ENCODE peak calls at places on chromosomes 6 and 20, in four cellular contexts. U is lower lobe of right lung, B is psoas muscle, Y is HCT116. S is an unnamed sample. For H3K9me3, the result is how much of the 10 kb centered on the place peaks cover.

GRCh38 chr6:373773-374724 is 17.5 kb upstream of the IRF4 start:
- ATAC-seq in U (peak), B (no peak), Y (no peak), S (no peak)

GRCh38 chr20:21505810-21506530 is 7.9 kb downstream of the NKX2-2 start:
- ATAC-seq in U (peak), B (peak), Y (peak), S (peak)

GRCh38 chr6:90127589-90127988 is 169.1 kb downstream of the BACH2 start:
- ATAC-seq in U (no peak), B (no peak), Y (no peak), S (no peak)

GRCh38 chr20:44648068-44648467 is 3.4 kb downstream of the ADA start:
- ATAC-seq in U (no peak), B (no peak), Y (no peak), S (no peak)

GRCh38 chr6:37259191-37259590 is 1.2 kb upstream of the TMEM217 start:
- ATAC-seq in U (no peak), B (no peak), Y (no peak), S (no peak)

GRCh38 chr20:57941572-57942381 is 232.0 kb upstream of the PMEPA1 start:
- ATAC-seq in U (no peak), B (peak), Y (no peak), S (peak)

GRCh38 chr6:53335224-53335994 is 13.3 kb downstream of the ELOVL5 start:
- ATAC-seq in U (peak), B (no peak), Y (no peak), S (no peak)

GRCh38 chr6:105042648-105043047 is 85.7 kb downstream of the LIN28B start:
- ATAC-seq in U (no peak), B (no peak), Y (no peak), S (no peak)

GRCh38 chr6:27593200-27593818 is 120.4 kb upstream of the ZNF184 start:
- ATAC-seq in U (no peak), B (no peak), Y (no peak), S (no peak)

GRCh38 chr6:45421700-45422540 is 44.2 kb upstream of the SUPT3H start:
- ATAC-seq in U (peak), B (peak), Y (peak), S (peak)

GRCh38 chr20:17614176-17614811 is 44.4 kb downstream of the DSTN start:
- ATAC-seq in U (no peak), B (no peak), Y (no peak), S (peak)

GRCh38 chr6:3309391-3310050 is 50.8 kb downstream of the PSMG4 start:
- ATAC-seq in U (peak), B (peak), Y (no peak), S (no peak)

GRCh38 chr6:152461556-152461955 is 175.6 kb downstream of the SYNE1 start:
- ATAC-seq in U (no peak), B (no peak), Y (peak), S (no peak)

GRCh38 chr6:158185729-158186456 is 17.7 kb downstream of the GTF2H5 start:
- ATAC-seq in U (no peak), B (no peak), Y (no peak), S (no peak)

GRCh38 chr20:23568320-23569011 is at the start of gene CST9L:
- ATAC-seq in U (no peak), B (no peak), Y (no peak), S (no peak)

GRCh38 chr6:7672066-7673062 is 53.5 kb upstream of the BMP6 start:
- ATAC-seq in U (no peak), B (no peak), Y (peak), S (no peak)

GRCh38 chr6:154908723-154909122 is 86.4 kb upstream of the TIAM2 start:
- ATAC-seq in U (no peak), B (no peak), Y (no peak), S (no peak)

GRCh38 chr6:45436544-45437440 is 59.1 kb upstream of the SUPT3H start:
- ATAC-seq in U (peak), B (peak), Y (no peak), S (peak)

GRCh38 chr6:42366011-42366705 is 85.6 kb downstream of the TRERF1 start:
- ATAC-seq in U (no peak), B (no peak), Y (no peak), S (no peak)

GRCh38 chr6:90088009-90088408 is 193.7 kb downstream of the GJA10 start:
- ATAC-seq in U (peak), B (peak), Y (no peak), S (peak)

GRCh38 chr20:40678286-40678835 is 10.7 kb downstream of the MAFB start:
- ATAC-seq in U (no peak), B (no peak), Y (no peak), S (no peak)

GRCh38 chr6:159700970-159701369 is 7.9 kb upstream of the SOD2 start:
- ATAC-seq in U (no peak), B (peak), Y (no peak), S (no peak)

GRCh38 chr6:105746130-105746505 is 340.0 kb upstream of the PRDM1 start:
- ATAC-seq in U (no peak), B (no peak), Y (no peak), S (no peak)

GRCh38 chr6:5540375-5540774 is 279.1 kb downstream of the FARS2 start:
- ATAC-seq in U (no peak), B (no peak), Y (no peak), S (no peak)

GRCh38 chr6:6788394-6789020 is 200.0 kb downstream of the LY86 start:
- ATAC-seq in U (peak), B (peak), Y (peak), S (no peak)

GRCh38 chr6:166620478-166621113 is 6.5 kb downstream of the RPS6KA2 start:
- ATAC-seq in U (no peak), B (peak), Y (no peak), S (no peak)

GRCh38 chr20:36579996-36580545 is 6.7 kb downstream of the TGIF2 start:
- ATAC-seq in U (no peak), B (no peak), Y (no peak), S (no peak)

GRCh38 chr6:6234963-6235362 is 85.5 kb downstream of the F13A1 start:
- ATAC-seq in U (no peak), B (no peak), Y (no peak), S (no peak)

GRCh38 chr6:1574083-1574761 is 35.5 kb upstream of the FOXC1 start:
- ATAC-seq in U (no peak), B (no peak), Y (no peak), S (no peak)

GRCh38 chr6:140203611-140204553 is 829.4 kb upstream of the CITED2 start:
- ATAC-seq in U (no peak), B (no peak), Y (no peak), S (no peak)

GRCh38 chr20:41566896-41567527 is 51.2 kb downstream of the CHD6 start:
- ATAC-seq in U (no peak), B (no peak), Y (no peak), S (no peak)

GRCh38 chr6:14072084-14072483 is 45.5 kb upstream of the CD83 start:
- ATAC-seq in U (no peak), B (no peak), Y (no peak), S (no peak)

GRCh38 chr6:28774292-28775051 is 149.3 kb downstream of the TRIM27 start:
- ATAC-seq in U (no peak), B (no peak), Y (no peak), S (no peak)

GRCh38 chr6:130222775-130223174 is at the start of gene SAMD3:
- ATAC-seq in U (no peak), B (no peak), Y (no peak), S (no peak)

GRCh38 chr6:167782698-167783517 is 43.8 kb upstream of the AFDN start:
- ATAC-seq in U (no peak), B (no peak), Y (no peak), S (no peak)

GRCh38 chr6:78867020-78867369 is 356 bp upstream of the IRAK1BP1 start:
- ATAC-seq in U (peak), B (peak), Y (peak), S (peak)

GRCh38 chr6:16729183-16729696 is 32.0 kb downstream of the ATXN1 start:
- ATAC-seq in U (no peak), B (no peak), Y (peak), S (no peak)

GRCh38 chr6:33061987-33062386 is 11.5 kb downstream of the HLA-DPA1 start:
- ATAC-seq in U (peak), B (no peak), Y (no peak), S (no peak)

GRCh38 chr20:34458631-34459030 is 57.6 kb upstream of the DYNLRB1 start:
- ATAC-seq in U (no peak), B (no peak), Y (no peak), S (no peak)

GRCh38 chr6:71558974-71559373 is 270.4 kb downstream of the OGFRL1 start:
- ATAC-seq in U (no peak), B (no peak), Y (no peak), S (no peak)
- H3K9me3 ChIP-seq in U (under half), B (under half), Y (under half), S (under half)

GRCh38 chr6:65927141-65927540 is 220.1 kb upstream of the EYS start:
- ATAC-seq in U (no peak), B (no peak), Y (no peak), S (no peak)
- H3K4me3 ChIP-seq in U (no peak), B (no peak), Y (no peak), S (no peak)

DNA sequence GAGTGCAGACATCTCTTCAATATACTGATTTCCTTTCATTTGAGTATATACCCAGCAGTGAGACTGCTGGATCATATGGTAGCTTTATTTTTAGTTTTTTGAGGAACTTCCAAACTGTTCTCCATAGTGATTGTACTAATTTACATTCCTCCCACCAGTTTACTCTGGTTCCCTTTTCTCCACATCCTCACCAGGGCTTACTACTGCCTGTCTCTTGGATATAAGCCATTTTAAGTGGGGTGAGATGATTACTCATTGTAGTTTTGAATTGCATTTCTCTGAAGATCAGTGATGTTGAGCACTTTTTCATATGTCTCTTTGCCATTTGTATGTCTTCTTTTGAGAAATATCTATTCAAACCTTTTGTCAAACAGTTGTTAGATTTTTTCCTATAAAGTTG is 64.9 kb upstream of the HMGCLL1 start:
- ATAC-seq in U (no peak), B (no peak), Y (no peak), S (no peak)
- H3K9me3 ChIP-seq in U (under half), B (under half), Y (under half), S (under half)

DNA sequence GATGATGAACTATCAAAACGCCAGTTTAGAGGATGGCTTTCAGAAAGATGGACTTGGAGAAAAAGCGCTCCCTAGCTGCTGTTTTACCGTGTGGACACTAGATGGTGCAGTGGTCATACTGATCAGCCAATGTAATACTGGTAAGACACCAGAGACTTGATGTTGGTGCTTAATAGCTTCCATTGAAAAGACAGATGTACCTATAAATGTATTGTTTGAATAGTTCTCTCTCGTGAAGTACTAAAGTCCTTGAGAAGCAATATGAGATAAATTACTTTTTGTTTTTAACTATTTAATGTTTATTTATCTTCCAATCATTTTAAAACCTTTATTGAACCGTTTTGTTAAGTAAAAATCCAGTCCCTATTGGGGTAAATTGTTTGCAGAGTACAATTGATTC is 63.9 kb upstream of the FUCA2 start:
- ATAC-seq in U (peak), B (peak), Y (peak), S (peak)
- H3K4me3 ChIP-seq in U (no peak), B (no peak), Y (no peak), S (no peak)

GRCh38 chr6:22184371-22184770 is 112.5 kb downstream of the PRL start:
- ATAC-seq in U (no peak), B (no peak), Y (no peak), S (no peak)
- H3K9me3 ChIP-seq in U (under half), B (under half), Y (under half), S (under half)

DNA sequence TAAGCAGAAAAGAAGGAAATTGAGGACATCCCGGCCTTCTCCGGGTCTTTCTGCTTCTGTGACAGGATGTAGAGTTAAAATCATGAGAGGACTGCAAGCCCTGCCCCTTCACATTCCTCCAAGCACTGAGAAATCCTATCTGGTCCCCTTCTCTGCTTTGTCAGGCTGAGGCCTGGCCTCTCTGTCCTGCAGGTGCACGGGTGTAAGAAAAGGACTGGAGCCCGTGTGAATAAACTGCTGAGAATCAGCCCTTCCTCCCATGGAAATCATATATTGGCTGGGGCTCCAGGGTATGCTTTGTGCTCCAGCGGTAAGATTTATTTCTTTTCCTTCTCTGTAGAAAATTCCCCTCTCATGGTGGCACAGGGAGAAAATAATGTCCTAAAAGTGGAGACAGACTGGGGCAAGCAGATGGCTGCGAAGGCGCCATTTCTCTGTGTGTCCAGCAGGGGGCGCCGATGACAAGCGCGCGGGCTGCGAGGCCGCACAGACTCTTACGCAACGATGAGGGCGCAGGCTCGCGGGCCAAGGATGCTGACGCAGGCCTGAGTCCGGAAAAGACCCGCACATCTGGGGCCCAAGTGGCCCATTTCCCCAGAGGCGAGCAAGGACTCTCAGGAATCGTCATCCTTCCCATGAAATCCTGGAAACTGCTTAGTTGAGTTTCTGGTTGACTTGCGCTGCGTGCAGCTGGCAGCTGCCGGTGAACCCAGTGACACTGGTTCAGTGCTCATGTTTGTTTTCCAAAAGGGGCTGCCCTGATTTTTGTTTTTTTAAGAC is 258.6 kb downstream of the ADGB start:
- ATAC-seq in U (peak), B (peak), Y (peak), S (peak)
- H3K4me3 ChIP-seq in U (peak), B (peak), Y (peak), S (peak)

S was measured in gastroesophageal sphincter.